ENCODE peak calls at places on chromosomes 4 and X, in nine cellular contexts. One of them, this sample, is unnamed.

GRCh38 chrX:154436597-154437397 is at the start of gene GDI1:
- DNase-seq in choroid plexus epithelial cell: no peak
- DNase-seq in mucosa of descending colon: peak; percentile 66
- DNase-seq in left lung: no peak
- DNase-seq in ovary: peak; percentile 72
- DNase-seq in CD8-positive, alpha-beta T cell: peak; percentile 57
- DNase-seq in neural progenitor cell: peak; percentile 80
- DNase-seq in right atrium auricular region: no peak
- DNase-seq in IMR-90: peak; percentile 22
- DNase-seq in this sample: no peak

GRCh38 chr4:24857996-24858395 is 54.8 kb downstream of the CCDC149 start:
- DNase-seq in choroid plexus epithelial cell: peak; percentile 66
- DNase-seq in mucosa of descending colon: no peak
- DNase-seq in left lung: no peak
- DNase-seq in ovary: no peak
- DNase-seq in CD8-positive, alpha-beta T cell: no peak
- DNase-seq in neural progenitor cell: no peak
- DNase-seq in right atrium auricular region: no peak
- DNase-seq in IMR-90: peak; percentile 78
- DNase-seq in this sample: no peak

GRCh38 chrX:46791927-46792825 is 33.3 kb upstream of the SLC9A7 start:
- DNase-seq in choroid plexus epithelial cell: peak; percentile 87
- DNase-seq in mucosa of descending colon: no peak
- DNase-seq in left lung: peak; percentile 45
- DNase-seq in ovary: no peak
- DNase-seq in CD8-positive, alpha-beta T cell: no peak
- DNase-seq in neural progenitor cell: peak; percentile 32
- DNase-seq in right atrium auricular region: no peak
- DNase-seq in IMR-90: peak; percentile 92
- DNase-seq in this sample: peak; percentile 54

GRCh38 chr4:86825511-86825910 is 23.7 kb downstream of the SLC10A6 start:
- DNase-seq in choroid plexus epithelial cell: peak; percentile 15
- DNase-seq in mucosa of descending colon: no peak
- DNase-seq in left lung: no peak
- DNase-seq in ovary: no peak
- DNase-seq in CD8-positive, alpha-beta T cell: no peak
- DNase-seq in neural progenitor cell: no peak
- DNase-seq in right atrium auricular region: no peak
- DNase-seq in IMR-90: peak; percentile 44
- DNase-seq in this sample: no peak

GRCh38 chrX:55167124-55167523 is 53.0 kb upstream of the PAGE5 start:
- DNase-seq in choroid plexus epithelial cell: no peak
- DNase-seq in mucosa of descending colon: no peak
- DNase-seq in left lung: no peak
- DNase-seq in ovary: no peak
- DNase-seq in CD8-positive, alpha-beta T cell: no peak
- DNase-seq in neural progenitor cell: no peak
- DNase-seq in right atrium auricular region: no peak
- DNase-seq in IMR-90: no peak
- DNase-seq in this sample: no peak

GRCh38 chr4:16598241-16599224 is 299.9 kb downstream of the LDB2 start:
- DNase-seq in choroid plexus epithelial cell: peak; percentile 75
- DNase-seq in mucosa of descending colon: no peak
- DNase-seq in left lung: no peak
- DNase-seq in ovary: no peak
- DNase-seq in CD8-positive, alpha-beta T cell: no peak
- DNase-seq in neural progenitor cell: no peak
- DNase-seq in right atrium auricular region: no peak
- DNase-seq in IMR-90: peak; percentile 76
- DNase-seq in this sample: no peak

GRCh38 chr4:129189630-129190029 is 93.7 kb downstream of the C4orf33 start:
- DNase-seq in choroid plexus epithelial cell: peak; percentile 1
- DNase-seq in mucosa of descending colon: no peak
- DNase-seq in left lung: no peak
- DNase-seq in ovary: no peak
- DNase-seq in CD8-positive, alpha-beta T cell: no peak
- DNase-seq in neural progenitor cell: no peak
- DNase-seq in right atrium auricular region: no peak
- DNase-seq in IMR-90: no peak
- DNase-seq in this sample: no peak

GRCh38 chr4:99149620-99150019 is 5.5 kb upstream of the ADH4 start:
- DNase-seq in choroid plexus epithelial cell: no peak
- DNase-seq in mucosa of descending colon: no peak
- DNase-seq in left lung: no peak
- DNase-seq in ovary: no peak
- DNase-seq in CD8-positive, alpha-beta T cell: no peak
- DNase-seq in neural progenitor cell: no peak
- DNase-seq in right atrium auricular region: no peak
- DNase-seq in IMR-90: no peak
- DNase-seq in this sample: no peak

GRCh38 chrX:34053931-34054330 is 78.2 kb downstream of the FAM47A start:
- DNase-seq in choroid plexus epithelial cell: no peak
- DNase-seq in mucosa of descending colon: no peak
- DNase-seq in left lung: no peak
- DNase-seq in ovary: no peak
- DNase-seq in CD8-positive, alpha-beta T cell: no peak
- DNase-seq in neural progenitor cell: peak; percentile 49
- DNase-seq in right atrium auricular region: no peak
- DNase-seq in IMR-90: no peak
- DNase-seq in this sample: no peak

GRCh38 chr4:997375-998071 is 4.3 kb upstream of the SLC26A1 start:
- DNase-seq in choroid plexus epithelial cell: no peak
- DNase-seq in mucosa of descending colon: no peak
- DNase-seq in left lung: no peak
- DNase-seq in ovary: peak; percentile 27
- DNase-seq in CD8-positive, alpha-beta T cell: no peak
- DNase-seq in neural progenitor cell: peak; percentile 78
- DNase-seq in right atrium auricular region: no peak
- DNase-seq in IMR-90: no peak
- DNase-seq in this sample: no peak

GRCh38 chr4:993111-994029 is at the start of gene SLC26A1:
- DNase-seq in choroid plexus epithelial cell: no peak
- DNase-seq in mucosa of descending colon: peak; percentile 68
- DNase-seq in left lung: no peak
- DNase-seq in ovary: no peak
- DNase-seq in CD8-positive, alpha-beta T cell: no peak
- DNase-seq in neural progenitor cell: no peak
- DNase-seq in right atrium auricular region: no peak
- DNase-seq in IMR-90: no peak
- DNase-seq in this sample: no peak

GRCh38 chr4:996030-996993 is 3.1 kb upstream of the SLC26A1 start:
- DNase-seq in choroid plexus epithelial cell: no peak
- DNase-seq in mucosa of descending colon: no peak
- DNase-seq in left lung: no peak
- DNase-seq in ovary: peak; percentile 20
- DNase-seq in CD8-positive, alpha-beta T cell: no peak
- DNase-seq in neural progenitor cell: no peak
- DNase-seq in right atrium auricular region: no peak
- DNase-seq in IMR-90: no peak
- DNase-seq in this sample: no peak

GRCh38 chr4:996994-997374 is 3.8 kb upstream of the SLC26A1 start:
- DNase-seq in choroid plexus epithelial cell: no peak
- DNase-seq in mucosa of descending colon: no peak
- DNase-seq in left lung: no peak
- DNase-seq in ovary: peak; percentile 19
- DNase-seq in CD8-positive, alpha-beta T cell: no peak
- DNase-seq in neural progenitor cell: no peak
- DNase-seq in right atrium auricular region: no peak
- DNase-seq in IMR-90: no peak
- DNase-seq in this sample: no peak

GRCh38 chr4:995311-996026 is 2.3 kb upstream of the SLC26A1 start:
- DNase-seq in choroid plexus epithelial cell: no peak
- DNase-seq in mucosa of descending colon: no peak
- DNase-seq in left lung: no peak
- DNase-seq in ovary: no peak
- DNase-seq in CD8-positive, alpha-beta T cell: no peak
- DNase-seq in neural progenitor cell: no peak
- DNase-seq in right atrium auricular region: no peak
- DNase-seq in IMR-90: no peak
- DNase-seq in this sample: no peak
- TF ChIP-seq CTCF in choroid plexus epithelial cell: peak; percentile 15
- TF ChIP-seq CTCF in mucosa of descending colon: no peak
- TF ChIP-seq CTCF in left lung: no peak
- TF ChIP-seq CTCF in ovary: no peak
- TF ChIP-seq CTCF in CD8-positive, alpha-beta T cell: no peak
- TF ChIP-seq CTCF in neural progenitor cell: no peak
- TF ChIP-seq CTCF in right atrium auricular region: no peak
- TF ChIP-seq CTCF in IMR-90: peak; percentile 3
- TF ChIP-seq CTCF in this sample: no peak

DNA sequence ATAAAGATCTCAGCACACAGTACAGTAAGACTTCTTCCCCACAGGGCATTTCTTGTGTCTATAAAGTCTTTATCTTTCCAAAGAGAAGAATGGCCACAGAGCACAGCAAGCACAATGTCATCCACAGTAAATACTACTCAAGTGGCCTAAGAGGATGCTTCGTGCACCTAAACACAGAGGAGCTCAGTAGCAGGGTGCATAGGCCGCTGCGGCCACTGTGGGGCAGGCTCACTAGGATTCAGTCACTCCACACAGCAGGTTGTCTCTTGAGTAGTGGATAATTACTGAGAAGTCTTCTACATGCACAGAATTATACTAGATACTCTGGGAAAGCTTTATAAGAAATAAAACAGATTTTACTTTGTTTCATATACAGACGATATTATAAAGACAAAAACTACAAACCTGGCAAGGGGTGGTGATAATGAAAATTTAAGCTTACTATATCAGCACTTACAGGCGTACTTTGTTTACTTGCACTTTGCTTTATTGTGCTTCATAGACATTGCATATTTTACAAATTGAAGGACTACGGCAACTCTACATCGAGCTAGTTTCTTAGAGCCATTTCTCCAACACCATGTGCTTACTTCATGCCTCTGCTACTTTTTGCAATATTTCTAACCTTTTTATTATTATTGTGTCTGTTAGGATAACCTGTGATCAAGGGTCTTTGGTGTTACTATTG is 78.5 kb downstream of the PRDM5 start:
- DNase-seq in choroid plexus epithelial cell: no peak
- DNase-seq in mucosa of descending colon: peak; percentile 72
- DNase-seq in left lung: peak; percentile 46
- DNase-seq in ovary: peak; percentile 19
- DNase-seq in CD8-positive, alpha-beta T cell: no peak
- DNase-seq in neural progenitor cell: peak; percentile 54
- DNase-seq in right atrium auricular region: no peak
- DNase-seq in IMR-90: no peak
- DNase-seq in this sample: no peak
- TF ChIP-seq CTCF in choroid plexus epithelial cell: peak; percentile 52
- TF ChIP-seq CTCF in mucosa of descending colon: peak; percentile 24
- TF ChIP-seq CTCF in left lung: peak; percentile 21
- TF ChIP-seq CTCF in ovary: no peak
- TF ChIP-seq CTCF in CD8-positive, alpha-beta T cell: no peak
- TF ChIP-seq CTCF in neural progenitor cell: peak; percentile 59
- TF ChIP-seq CTCF in right atrium auricular region: no peak
- TF ChIP-seq CTCF in IMR-90: peak; percentile 1
- TF ChIP-seq CTCF in this sample: peak; percentile 1

DNA sequence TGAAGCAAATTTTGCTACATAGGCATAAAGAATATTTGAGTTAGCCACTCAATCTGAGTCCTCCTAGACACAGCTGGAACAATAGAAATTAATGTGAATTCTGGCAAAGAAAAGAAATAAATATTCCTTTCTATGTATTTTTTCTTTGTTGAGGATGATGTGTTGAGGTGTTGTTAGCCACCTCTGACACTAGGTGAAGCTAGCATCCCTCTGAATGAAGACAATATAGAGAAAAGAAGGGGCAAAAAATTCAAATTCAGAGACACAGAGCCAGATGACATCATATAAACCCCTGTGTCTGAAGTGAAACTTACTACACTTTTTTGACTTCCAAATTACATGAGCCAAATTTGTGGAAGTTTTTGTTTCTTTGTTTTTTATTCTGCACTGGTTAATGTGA is 34.6 kb upstream of the TMPRSS11D start:
- DNase-seq in choroid plexus epithelial cell: no peak
- DNase-seq in mucosa of descending colon: no peak
- DNase-seq in left lung: no peak
- DNase-seq in ovary: no peak
- DNase-seq in CD8-positive, alpha-beta T cell: no peak
- DNase-seq in neural progenitor cell: peak; percentile 18
- DNase-seq in right atrium auricular region: no peak
- DNase-seq in IMR-90: no peak
- DNase-seq in this sample: no peak
- TF ChIP-seq CTCF in choroid plexus epithelial cell: peak; percentile 23
- TF ChIP-seq CTCF in mucosa of descending colon: no peak
- TF ChIP-seq CTCF in left lung: no peak
- TF ChIP-seq CTCF in ovary: no peak
- TF ChIP-seq CTCF in CD8-positive, alpha-beta T cell: no peak
- TF ChIP-seq CTCF in neural progenitor cell: peak; percentile 66
- TF ChIP-seq CTCF in right atrium auricular region: no peak
- TF ChIP-seq CTCF in IMR-90: no peak
- TF ChIP-seq CTCF in this sample: no peak

GRCh38 chrX:40871385-40872082 is 136.2 kb upstream of the MED14 start:
- DNase-seq in choroid plexus epithelial cell: peak; percentile 69
- DNase-seq in mucosa of descending colon: no peak
- DNase-seq in left lung: no peak
- DNase-seq in ovary: no peak
- DNase-seq in CD8-positive, alpha-beta T cell: no peak
- DNase-seq in neural progenitor cell: no peak
- DNase-seq in right atrium auricular region: no peak
- DNase-seq in IMR-90: peak; percentile 37
- DNase-seq in this sample: no peak
- TF ChIP-seq CTCF in choroid plexus epithelial cell: peak; percentile 28
- TF ChIP-seq CTCF in mucosa of descending colon: no peak
- TF ChIP-seq CTCF in left lung: no peak
- TF ChIP-seq CTCF in ovary: no peak
- TF ChIP-seq CTCF in CD8-positive, alpha-beta T cell: no peak
- TF ChIP-seq CTCF in neural progenitor cell: no peak
- TF ChIP-seq CTCF in right atrium auricular region: no peak
- TF ChIP-seq CTCF in IMR-90: peak; percentile 11
- TF ChIP-seq CTCF in this sample: no peak

DNA sequence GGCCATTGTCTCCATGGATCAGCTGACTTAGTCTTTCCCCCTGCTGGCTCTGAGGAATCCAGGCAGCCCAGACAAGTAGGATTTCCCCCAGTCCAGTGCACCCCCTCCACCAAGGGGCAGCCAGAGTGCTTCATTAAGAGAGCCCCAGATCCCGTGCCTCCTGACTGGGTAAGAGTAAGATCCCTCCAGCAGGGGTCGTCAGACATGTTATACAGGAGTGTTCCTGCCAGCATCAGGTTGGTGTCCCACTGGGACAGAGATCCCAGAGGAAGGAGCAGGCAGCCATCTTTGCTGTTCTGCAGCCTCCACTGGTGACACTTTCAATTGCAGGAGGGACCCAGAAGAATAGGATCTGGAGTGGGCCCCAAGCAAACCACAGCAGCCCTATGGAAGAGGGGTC is 29.0 kb upstream of the INPP4B start:
- DNase-seq in choroid plexus epithelial cell: no peak
- DNase-seq in mucosa of descending colon: no peak
- DNase-seq in left lung: no peak
- DNase-seq in ovary: no peak
- DNase-seq in CD8-positive, alpha-beta T cell: no peak
- DNase-seq in neural progenitor cell: peak; percentile 35
- DNase-seq in right atrium auricular region: no peak
- DNase-seq in IMR-90: no peak
- DNase-seq in this sample: no peak
- TF ChIP-seq CTCF in choroid plexus epithelial cell: no peak
- TF ChIP-seq CTCF in mucosa of descending colon: no peak
- TF ChIP-seq CTCF in left lung: no peak
- TF ChIP-seq CTCF in ovary: no peak
- TF ChIP-seq CTCF in CD8-positive, alpha-beta T cell: no peak
- TF ChIP-seq CTCF in neural progenitor cell: peak; percentile 5
- TF ChIP-seq CTCF in right atrium auricular region: no peak
- TF ChIP-seq CTCF in IMR-90: no peak
- TF ChIP-seq CTCF in this sample: no peak